ENCODE peak calls at places on chromosomes 7 and 10, in four cellular contexts. O is tibial artery; W is CD8-positive, alpha-beta T cell; Y is HCT116. X is an unnamed sample. For H3K27me3, the result is how much of the 10 kb centered on the place peaks cover.

GRCh38 chr10:4850400-4850799 is 24.4 kb downstream of the AKR1E2 start:
- DNase-seq in Y (no peak), W (no peak), O (no peak), X (no peak)

GRCh38 chr7:16078076-16078952 is 343.0 kb downstream of the CRPPA start:
- DNase-seq in Y (peak), W (no peak), O (no peak), X (no peak)

GRCh38 chr7:101332026-101332425 is 10.4 kb upstream of the IFT22 start:
- DNase-seq in O (no peak), Y (no peak), W (no peak), X (no peak)

GRCh38 chr7:45087301-45088145 is 1.2 kb downstream of the NACAD start:
- DNase-seq in Y (no peak), O (no peak), W (no peak), X (no peak)

GRCh38 chr7:157399086-157399687 is 62.4 kb downstream of the DNAJB6 start:
- DNase-seq in W (no peak), O (peak), Y (no peak), X (no peak)

GRCh38 chr7:47551550-47552121 is 30.3 kb downstream of the TNS3 start:
- DNase-seq in Y (no peak), O (no peak), W (no peak), X (no peak)

GRCh38 chr7:16743207-16743606 is 10.3 kb upstream of the TSPAN13 start:
- DNase-seq in Y (no peak), O (no peak), W (no peak), X (no peak)

GRCh38 chr7:86025807-86026206 is 617.9 kb upstream of the GRM3 start:
- DNase-seq in O (no peak), W (no peak), Y (no peak), X (no peak)

GRCh38 chr7:146129296-146129695 is 12.7 kb downstream of the CNTNAP2 start:
- DNase-seq in Y (no peak), O (no peak), W (no peak), X (no peak)

GRCh38 chr10:104767745-104768144 is 126.7 kb downstream of the SORCS3 start:
- DNase-seq in Y (peak), W (no peak), O (no peak), X (no peak)

GRCh38 chr7:77538186-77538907 is 1.3 kb downstream of the PTPN12 start:
- DNase-seq in Y (peak), W (no peak), O (peak), X (no peak)

GRCh38 chr7:46024263-46024916 is 103.3 kb upstream of the IGFBP3 start:
- DNase-seq in O (no peak), W (no peak), Y (no peak), X (no peak)

GRCh38 chr7:126450269-126450671 is 802.5 kb downstream of the GRM8 start:
- DNase-seq in Y (no peak), W (no peak), O (no peak), X (no peak)

GRCh38 chr10:125883198-125883597 is 2.1 kb upstream of the DHX32 start:
- DNase-seq in O (no peak), Y (no peak), W (no peak), X (no peak)

GRCh38 chr7:45663167-45663921 is 89.2 kb downstream of the ADCY1 start:
- DNase-seq in W (peak), Y (peak), O (peak), X (no peak)

GRCh38 chr10:30747633-30748032 is 118.1 kb upstream of the LYZL2 start:
- DNase-seq in Y (no peak), W (no peak), O (no peak), X (no peak)

DNA sequence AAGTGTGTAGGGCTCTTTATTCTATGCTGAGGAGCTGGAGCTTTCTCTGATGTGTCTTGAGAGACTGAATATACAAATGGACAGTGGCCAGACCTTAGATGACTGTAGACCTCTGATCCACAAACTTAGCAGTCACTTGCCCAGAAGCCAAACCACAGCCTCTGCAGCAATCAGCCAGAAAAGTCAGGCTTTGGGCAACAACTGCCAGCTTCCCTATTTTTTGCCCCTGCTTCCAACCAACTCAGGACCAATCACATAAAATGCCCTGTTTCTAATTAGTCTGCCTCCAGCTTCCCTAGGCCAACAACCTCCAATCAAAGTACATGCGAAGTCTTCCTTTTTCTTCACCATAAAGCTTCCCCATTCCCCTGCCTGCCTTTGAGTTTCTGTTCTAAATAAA is 37.7 kb upstream of the CACUL1 start:
- DNase-seq in O (no peak), W (no peak), Y (no peak), X (no peak)
- H3K27me3 ChIP-seq in O (under half), W (under half), Y (under half), X (under half)

GRCh38 chr10:68826764-68827591 is at the start of gene STOX1:
- DNase-seq in Y (peak), O (peak), W (peak), X (peak)
- H3K27ac ChIP-seq in Y (peak), O (no peak), W (peak), X (no peak)

DNA sequence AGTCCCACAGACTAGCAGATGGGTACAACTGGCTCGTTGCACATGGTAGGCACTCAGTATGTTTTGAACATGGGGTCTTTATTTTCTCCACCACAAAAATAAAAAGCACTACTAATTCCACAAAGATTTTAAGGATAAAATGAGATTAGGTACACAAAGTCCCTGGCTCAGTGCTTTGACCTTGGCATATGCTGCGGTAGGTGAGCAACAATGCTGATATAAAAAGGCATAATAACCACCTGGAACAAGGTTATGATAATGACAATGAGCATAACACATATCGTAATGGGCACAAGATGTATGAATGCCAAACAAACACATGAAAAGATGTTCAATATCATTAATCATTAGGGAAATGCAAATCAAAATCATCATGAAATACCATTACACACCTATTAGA is 26.9 kb downstream of the SGMS1 start:
- DNase-seq in Y (no peak), W (no peak), O (no peak), X (no peak)
- H3K27me3 ChIP-seq in Y (under half), W (under half), O (under half), X (under half)

GRCh38 chr7:32879460-32879859 is 12.1 kb downstream of the KBTBD2 start:
- DNase-seq in W (no peak), Y (no peak), O (no peak), X (no peak)

GRCh38 chr7:32881074-32881982 is 10.2 kb downstream of the KBTBD2 start:
- DNase-seq in Y (no peak), W (no peak), O (no peak), X (no peak)
- H3K27ac ChIP-seq in Y (no peak), W (no peak), O (no peak), X (no peak)

DNA sequence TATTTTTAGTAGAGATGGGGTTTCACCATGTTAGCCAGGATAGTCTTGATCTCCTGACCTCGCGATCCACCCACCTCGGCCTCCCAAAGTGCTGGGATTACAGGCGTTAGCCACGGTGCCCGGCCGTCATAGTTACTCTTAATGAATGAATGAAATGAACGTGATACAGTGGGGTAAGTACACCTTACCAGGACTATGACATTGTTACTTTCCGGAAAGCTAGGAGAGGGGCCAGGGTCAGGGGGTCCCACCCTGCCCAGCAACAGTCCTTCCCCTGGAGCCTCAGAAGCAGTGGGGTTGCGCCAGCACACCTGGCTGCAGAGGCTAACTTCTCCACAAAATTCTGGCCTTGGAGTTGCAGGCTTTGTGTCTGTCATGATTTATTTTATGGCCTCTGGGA is 21.4 kb downstream of the VSTM4 start:
- DNase-seq in Y (no peak), O (no peak), W (peak), X (no peak)
- H3K27me3 ChIP-seq in Y (under half), O (under half), W (under half), X (under half)

GRCh38 chr10:129417882-129418281 is 49.2 kb upstream of the MGMT start:
- DNase-seq in O (no peak), W (no peak), Y (no peak), X (no peak)
- H3K27ac ChIP-seq in O (no peak), W (no peak), Y (no peak), X (no peak)

X was measured in CD4-positive, CD25-positive, alpha-beta regulatory T cell.